ENCODE peak calls at places on chromosomes 1 and 21, in eight cellular contexts. Y is GM03348; B is ELR; I is RPMI8226; G is NCI-H774; L is activated CD4-positive, alpha-beta memory T cell treated with anti-CD3 and anti-CD28 coated beads for 36 hours; C is dermis blood vessel endothelial cell; J is NCI-H146. P is an unnamed sample.

GRCh38 chr1:31703431-31704260 is at the start of gene COL16A1:
- DNase-seq in I (no peak), J (peak; percentile 23), Y (peak; percentile 94), C (no peak), L (no peak), G (peak; percentile 68), B (peak; percentile 53), P (peak; percentile 50)

GRCh38 chr1:42420145-42420544 is 35.7 kb downstream of the ZMYND12 start:
- DNase-seq in Y (no peak), J (no peak), L (no peak), G (no peak), C (no peak), B (no peak), I (no peak), P (no peak)

GRCh38 chr1:50553921-50554320 is 130.7 kb upstream of the DMRTA2 start:
- DNase-seq in C (no peak), I (no peak), J (no peak), B (no peak), Y (no peak), L (no peak), G (no peak), P (no peak)

GRCh38 chr1:153534933-153535663 is 693 bp downstream of the S100A6 start:
- DNase-seq in L (peak; percentile 71), C (peak; percentile 53), G (no peak), J (peak; percentile 30), I (peak; percentile 73), B (peak; percentile 64), Y (peak; percentile 74), P (no peak)

GRCh38 chr21:38955495-38955894 is 149.8 kb downstream of the ETS2 start:
- DNase-seq in J (no peak), I (peak; percentile 24), Y (peak; percentile 56), L (no peak), B (peak; percentile 70), C (no peak), G (no peak), P (no peak)

GRCh38 chr1:43836267-43836951 is 97.2 kb upstream of the ARTN start:
- DNase-seq in L (peak; percentile 79), I (peak; percentile 100), Y (no peak), C (peak; percentile 55), B (peak; percentile 62), G (peak; percentile 96), J (peak; percentile 88), P (peak; percentile 88)

GRCh38 chr21:45365608-45366241 is 39.2 kb upstream of the COL18A1 start:
- DNase-seq in L (no peak), J (no peak), Y (peak; percentile 36), I (no peak), C (peak; percentile 74), B (peak; percentile 84), G (no peak), P (peak; percentile 37)

GRCh38 chr1:66564250-66564649 is 30.3 kb downstream of the SGIP1 start:
- DNase-seq in C (peak; percentile 98), I (no peak), Y (peak; percentile 52), G (no peak), J (no peak), B (peak; percentile 100), L (no peak), P (no peak)

GRCh38 chr21:37445228-37445627 is 78.7 kb downstream of the DYRK1A start:
- DNase-seq in I (no peak), L (no peak), Y (peak; percentile 51), G (no peak), J (no peak), B (no peak), C (no peak), P (no peak)

GRCh38 chr1:229613938-229614337 is 12.0 kb downstream of the TAF5L start:
- DNase-seq in I (no peak), L (no peak), C (no peak), B (no peak), Y (no peak), J (no peak), G (no peak), P (no peak)

GRCh38 chr1:5769146-5769545 is 223.1 kb downstream of the NPHP4 start:
- DNase-seq in I (no peak), J (no peak), Y (no peak), G (no peak), B (no peak), C (no peak), L (no peak), P (no peak)

GRCh38 chr1:235946570-235946981 is 79.9 kb upstream of the LYST start:
- DNase-seq in B (peak; percentile 68), C (no peak), G (no peak), I (peak; percentile 46), L (no peak), Y (peak; percentile 33), J (peak; percentile 21), P (no peak)

GRCh38 chr1:92485374-92486250 is 1.1 kb downstream of the GFI1 start:
- DNase-seq in C (peak; percentile 39), B (peak; percentile 49), G (peak; percentile 44), Y (peak; percentile 32), J (peak; percentile 82), L (peak; percentile 93), I (peak; percentile 86), P (peak; percentile 42)

GRCh38 chr1:230650300-230650699 is 8.0 kb downstream of the COG2 start:
- DNase-seq in I (no peak), J (no peak), L (no peak), Y (no peak), B (no peak), G (no peak), C (no peak), P (no peak)

GRCh38 chr1:116567790-116568667 is 2.8 kb downstream of the CD58 start:
- DNase-seq in B (no peak), Y (no peak), C (no peak), G (no peak), J (no peak), I (no peak), L (no peak), P (no peak)

GRCh38 chr1:202058001-202058908 is 47.9 kb downstream of the ELF3 start:
- DNase-seq in B (peak; percentile 61), I (no peak), G (no peak), C (peak; percentile 21), L (no peak), Y (no peak), J (no peak), P (no peak)

GRCh38 chr21:42093991-42094417 is 22.9 kb downstream of the UMODL1 start:
- DNase-seq in Y (peak; percentile 90), I (no peak), L (no peak), G (no peak), B (peak; percentile 95), J (no peak), C (peak; percentile 79), P (peak; percentile 44)

GRCh38 chr1:29122987-29123870 is 474 bp downstream of the TMEM200B start:
- DNase-seq in I (no peak), G (no peak), B (peak; percentile 56), J (no peak), C (peak; percentile 31), L (peak; percentile 32), Y (peak; percentile 47), P (no peak)

GRCh38 chr1:225464851-225465792 is 37.3 kb upstream of the LBR start:
- DNase-seq in I (no peak), Y (no peak), C (no peak), L (no peak), J (peak; percentile 79), G (no peak), B (no peak), P (peak; percentile 69)

GRCh38 chr1:95655321-95656020 is 421.5 kb downstream of the RWDD3 start:
- DNase-seq in B (no peak), J (no peak), I (no peak), Y (no peak), G (no peak), L (no peak), C (no peak), P (no peak)

GRCh38 chr1:173753830-173754229 is 39.0 kb downstream of the KLHL20 start:
- DNase-seq in L (no peak), G (no peak), J (no peak), I (no peak), B (no peak), Y (no peak), C (no peak), P (no peak)

GRCh38 chr1:39159224-39160036 is 45.1 kb upstream of the MACF1 start:
- DNase-seq in J (no peak), I (no peak), C (peak; percentile 93), B (peak; percentile 31), G (no peak), L (no peak), Y (peak; percentile 45), P (no peak)

GRCh38 chr21:46189213-46189958 is 5.1 kb upstream of the SPATC1L start:
- DNase-seq in G (no peak), L (no peak), B (peak; percentile 59), C (peak; percentile 59), Y (peak; percentile 68), J (no peak), I (no peak), P (no peak)

GRCh38 chr1:44031051-44031899 is at the start of gene SLC6A9:
- DNase-seq in J (peak; percentile 28), I (peak; percentile 73), C (peak; percentile 31), Y (peak; percentile 89), B (peak; percentile 66), G (no peak), L (peak; percentile 63), P (peak; percentile 91)

GRCh38 chr1:150259758-150260669 is 2.4 kb downstream of the CA14 start:
- DNase-seq in J (peak; percentile 78), L (no peak), I (peak; percentile 28), G (peak; percentile 26), Y (no peak), B (peak; percentile 23), C (no peak), P (peak; percentile 33)

GRCh38 chr1:162040657-162041056 is 17.0 kb upstream of the OLFML2B start:
- DNase-seq in I (peak; percentile 27), Y (peak; percentile 55), G (no peak), C (peak; percentile 64), B (peak; percentile 52), L (no peak), J (peak; percentile 16), P (peak; percentile 67)

GRCh38 chr1:20702416-20702815 is 15.4 kb downstream of the KIF17 start:
- DNase-seq in Y (peak; percentile 47), B (peak; percentile 42), G (no peak), L (no peak), C (peak; percentile 49), I (peak; percentile 49), J (no peak), P (no peak)

GRCh38 chr1:190176776-190177175 is 300.9 kb downstream of the BRINP3 start:
- DNase-seq in Y (no peak), I (no peak), G (no peak), C (no peak), B (peak; percentile 15), J (no peak), L (no peak), P (no peak)

GRCh38 chr1:206739411-206740076 is 31.0 kb upstream of the IL19 start:
- DNase-seq in B (peak; percentile 74), Y (no peak), G (no peak), I (peak; percentile 46), L (peak; percentile 64), C (no peak), J (no peak), P (no peak)

GRCh38 chr1:89978763-89979162 is 16.1 kb upstream of the ZNF326 start:
- DNase-seq in Y (peak; percentile 24), G (no peak), I (no peak), B (peak; percentile 83), C (no peak), L (no peak), J (no peak), P (no peak)

GRCh38 chr1:26368006-26368405 is 4.5 kb downstream of the ZNF683 start:
- DNase-seq in L (no peak), B (no peak), Y (no peak), C (no peak), I (no peak), J (no peak), G (no peak), P (no peak)

GRCh38 chr1:156065212-156065611 is 4.3 kb downstream of the RAB25 start:
- DNase-seq in B (no peak), Y (no peak), C (no peak), L (no peak), G (no peak), J (no peak), I (no peak), P (no peak)

GRCh38 chr1:154497026-154497806 is 4.8 kb upstream of the TDRD10 start:
- DNase-seq in G (no peak), L (peak; percentile 40), C (peak; percentile 92), J (no peak), I (peak; percentile 56), B (no peak), Y (no peak), P (no peak)

GRCh38 chr1:174166530-174167328 is 7.4 kb downstream of the RABGAP1L start:
- DNase-seq in G (no peak), J (no peak), B (no peak), L (no peak), I (peak; percentile 81), Y (no peak), C (no peak), P (no peak)

P was measured in A673.